ENCODE peak calls at places on chromosome 6, in nine cellular contexts. One of them, this sample, is unnamed.

GRCh38 chr6:6696867-6697531 is 108.5 kb downstream of the LY86 start:
- DNase-seq in heart left ventricle: no peak
- DNase-seq in lung: peak; percentile 57
- DNase-seq in hepatocyte: peak; percentile 81
- DNase-seq in AG04449: no peak
- DNase-seq in cardiac muscle cell: peak; percentile 88
- DNase-seq in tibial nerve: no peak
- DNase-seq in CD8-positive, alpha-beta T cell: no peak
- DNase-seq in astrocyte of the cerebellum: no peak
- DNase-seq in this sample: peak; percentile 85

GRCh38 chr6:170034294-170034693 is 256.6 kb downstream of the DLL1 start:
- DNase-seq in tibial nerve: no peak
- DNase-seq in heart left ventricle: peak; percentile 63
- DNase-seq in CD8-positive, alpha-beta T cell: no peak
- DNase-seq in AG04449: no peak
- DNase-seq in astrocyte of the cerebellum: no peak
- DNase-seq in lung: no peak
- DNase-seq in cardiac muscle cell: no peak
- DNase-seq in hepatocyte: no peak
- DNase-seq in this sample: no peak

GRCh38 chr6:131792091-131792496 is 15.7 kb upstream of the ENPP1 start:
- DNase-seq in cardiac muscle cell: no peak
- DNase-seq in lung: no peak
- DNase-seq in heart left ventricle: no peak
- DNase-seq in tibial nerve: no peak
- DNase-seq in hepatocyte: no peak
- DNase-seq in CD8-positive, alpha-beta T cell: no peak
- DNase-seq in astrocyte of the cerebellum: peak; percentile 39
- DNase-seq in AG04449: no peak
- DNase-seq in this sample: peak; percentile 38

GRCh38 chr6:13700232-13700631 is 11.4 kb downstream of the RANBP9 start:
- DNase-seq in heart left ventricle: no peak
- DNase-seq in lung: no peak
- DNase-seq in CD8-positive, alpha-beta T cell: no peak
- DNase-seq in tibial nerve: no peak
- DNase-seq in astrocyte of the cerebellum: no peak
- DNase-seq in AG04449: no peak
- DNase-seq in hepatocyte: no peak
- DNase-seq in cardiac muscle cell: no peak
- DNase-seq in this sample: no peak

GRCh38 chr6:133502451-133503259 is 261.5 kb downstream of the EYA4 start:
- DNase-seq in CD8-positive, alpha-beta T cell: no peak
- DNase-seq in lung: no peak
- DNase-seq in tibial nerve: no peak
- DNase-seq in hepatocyte: peak; percentile 15
- DNase-seq in astrocyte of the cerebellum: peak; percentile 98
- DNase-seq in AG04449: peak; percentile 90
- DNase-seq in heart left ventricle: no peak
- DNase-seq in cardiac muscle cell: peak; percentile 10
- DNase-seq in this sample: peak; percentile 92

GRCh38 chr6:17957904-17958303 is 29.5 kb downstream of the KIF13A start:
- DNase-seq in CD8-positive, alpha-beta T cell: no peak
- DNase-seq in astrocyte of the cerebellum: no peak
- DNase-seq in hepatocyte: no peak
- DNase-seq in cardiac muscle cell: no peak
- DNase-seq in heart left ventricle: no peak
- DNase-seq in lung: no peak
- DNase-seq in tibial nerve: no peak
- DNase-seq in AG04449: no peak
- DNase-seq in this sample: no peak

GRCh38 chr6:113596477-113596876 is 260.7 kb upstream of the MARCKS start:
- DNase-seq in cardiac muscle cell: no peak
- DNase-seq in tibial nerve: no peak
- DNase-seq in CD8-positive, alpha-beta T cell: no peak
- DNase-seq in astrocyte of the cerebellum: no peak
- DNase-seq in hepatocyte: no peak
- DNase-seq in lung: no peak
- DNase-seq in heart left ventricle: no peak
- DNase-seq in AG04449: no peak
- DNase-seq in this sample: no peak

GRCh38 chr6:130503146-130503545 is 137.3 kb downstream of the TMEM200A start:
- DNase-seq in cardiac muscle cell: no peak
- DNase-seq in CD8-positive, alpha-beta T cell: no peak
- DNase-seq in astrocyte of the cerebellum: peak; percentile 28
- DNase-seq in lung: no peak
- DNase-seq in AG04449: peak; percentile 28
- DNase-seq in tibial nerve: no peak
- DNase-seq in heart left ventricle: no peak
- DNase-seq in hepatocyte: no peak
- DNase-seq in this sample: peak; percentile 46

GRCh38 chr6:31728767-31729514 is at the start of gene DDAH2:
- DNase-seq in tibial nerve: no peak
- DNase-seq in heart left ventricle: no peak
- DNase-seq in hepatocyte: peak; percentile 31
- DNase-seq in AG04449: no peak
- DNase-seq in cardiac muscle cell: no peak
- DNase-seq in CD8-positive, alpha-beta T cell: no peak
- DNase-seq in lung: no peak
- DNase-seq in astrocyte of the cerebellum: no peak
- DNase-seq in this sample: no peak

GRCh38 chr6:170127151-170127550 is 163.7 kb downstream of the DLL1 start:
- DNase-seq in tibial nerve: no peak
- DNase-seq in heart left ventricle: no peak
- DNase-seq in CD8-positive, alpha-beta T cell: no peak
- DNase-seq in hepatocyte: peak; percentile 2
- DNase-seq in lung: no peak
- DNase-seq in AG04449: no peak
- DNase-seq in cardiac muscle cell: no peak
- DNase-seq in astrocyte of the cerebellum: no peak
- DNase-seq in this sample: no peak

GRCh38 chr6:128068110-128068460 is 167.2 kb upstream of the THEMIS start:
- DNase-seq in astrocyte of the cerebellum: no peak
- DNase-seq in CD8-positive, alpha-beta T cell: no peak
- DNase-seq in hepatocyte: no peak
- DNase-seq in cardiac muscle cell: peak; percentile 25
- DNase-seq in heart left ventricle: peak; percentile 68
- DNase-seq in AG04449: no peak
- DNase-seq in lung: no peak
- DNase-seq in tibial nerve: no peak
- DNase-seq in this sample: no peak

GRCh38 chr6:149372062-149372461 is 28.0 kb upstream of the SUMO4 start:
- DNase-seq in heart left ventricle: no peak
- DNase-seq in tibial nerve: no peak
- DNase-seq in cardiac muscle cell: no peak
- DNase-seq in lung: no peak
- DNase-seq in astrocyte of the cerebellum: no peak
- DNase-seq in AG04449: no peak
- DNase-seq in hepatocyte: no peak
- DNase-seq in CD8-positive, alpha-beta T cell: no peak
- DNase-seq in this sample: no peak

GRCh38 chr6:110053395-110054240 is 75.5 kb downstream of the GPR6 start:
- DNase-seq in AG04449: peak; percentile 19
- DNase-seq in hepatocyte: peak; percentile 76
- DNase-seq in cardiac muscle cell: peak; percentile 62
- DNase-seq in lung: no peak
- DNase-seq in tibial nerve: no peak
- DNase-seq in astrocyte of the cerebellum: peak; percentile 41
- DNase-seq in heart left ventricle: no peak
- DNase-seq in CD8-positive, alpha-beta T cell: no peak
- DNase-seq in this sample: peak; percentile 48

GRCh38 chr6:13075491-13075845 is 252.9 kb downstream of the TBC1D7 start:
- DNase-seq in AG04449: no peak
- DNase-seq in CD8-positive, alpha-beta T cell: no peak
- DNase-seq in cardiac muscle cell: peak; percentile 35
- DNase-seq in hepatocyte: no peak
- DNase-seq in astrocyte of the cerebellum: no peak
- DNase-seq in heart left ventricle: no peak
- DNase-seq in lung: no peak
- DNase-seq in tibial nerve: no peak
- DNase-seq in this sample: no peak

GRCh38 chr6:148263010-148263409 is 79.6 kb upstream of the SASH1 start:
- DNase-seq in cardiac muscle cell: no peak
- DNase-seq in astrocyte of the cerebellum: no peak
- DNase-seq in CD8-positive, alpha-beta T cell: no peak
- DNase-seq in heart left ventricle: no peak
- DNase-seq in tibial nerve: no peak
- DNase-seq in hepatocyte: no peak
- DNase-seq in lung: peak; percentile 34
- DNase-seq in AG04449: no peak
- DNase-seq in this sample: peak; percentile 80
- TF ChIP-seq CTCF in cardiac muscle cell: no peak
- TF ChIP-seq CTCF in astrocyte of the cerebellum: no peak
- TF ChIP-seq CTCF in CD8-positive, alpha-beta T cell: no peak
- TF ChIP-seq CTCF in heart left ventricle: no peak
- TF ChIP-seq CTCF in tibial nerve: no peak
- TF ChIP-seq CTCF in hepatocyte: no peak
- TF ChIP-seq CTCF in lung: no peak
- TF ChIP-seq CTCF in AG04449: no peak
- TF ChIP-seq CTCF in this sample: no peak

GRCh38 chr6:157551041-157551832 is 170.2 kb downstream of the ZDHHC14 start:
- DNase-seq in AG04449: no peak
- DNase-seq in astrocyte of the cerebellum: no peak
- DNase-seq in lung: no peak
- DNase-seq in cardiac muscle cell: no peak
- DNase-seq in tibial nerve: no peak
- DNase-seq in hepatocyte: no peak
- DNase-seq in heart left ventricle: no peak
- DNase-seq in CD8-positive, alpha-beta T cell: no peak
- DNase-seq in this sample: peak; percentile 83
- H3K4me3 ChIP-seq in AG04449: no peak overlapping the region
- H3K4me3 ChIP-seq in astrocyte of the cerebellum: no peak overlapping the region
- H3K4me3 ChIP-seq in lung: no peak overlapping the region
- H3K4me3 ChIP-seq in cardiac muscle cell: no peak overlapping the region
- H3K4me3 ChIP-seq in tibial nerve: no peak overlapping the region
- H3K4me3 ChIP-seq in hepatocyte: no peak overlapping the region
- H3K4me3 ChIP-seq in heart left ventricle: no peak overlapping the region
- H3K4me3 ChIP-seq in CD8-positive, alpha-beta T cell: no peak overlapping the region
- H3K4me3 ChIP-seq in this sample: no peak overlapping the region

GRCh38 chr6:143174516-143174915 is 113.8 kb downstream of the AIG1 start:
- DNase-seq in cardiac muscle cell: no peak
- DNase-seq in AG04449: no peak
- DNase-seq in lung: no peak
- DNase-seq in CD8-positive, alpha-beta T cell: no peak
- DNase-seq in heart left ventricle: no peak
- DNase-seq in tibial nerve: no peak
- DNase-seq in hepatocyte: no peak
- DNase-seq in astrocyte of the cerebellum: no peak
- DNase-seq in this sample: no peak

GRCh38 chr6:143177706-143178105 is 117.0 kb downstream of the AIG1 start:
- DNase-seq in tibial nerve: no peak
- DNase-seq in heart left ventricle: no peak
- DNase-seq in hepatocyte: no peak
- DNase-seq in CD8-positive, alpha-beta T cell: no peak
- DNase-seq in AG04449: no peak
- DNase-seq in cardiac muscle cell: no peak
- DNase-seq in astrocyte of the cerebellum: no peak
- DNase-seq in lung: no peak
- DNase-seq in this sample: no peak

GRCh38 chr6:143174951-143175350 is 114.3 kb downstream of the AIG1 start:
- DNase-seq in hepatocyte: no peak
- DNase-seq in heart left ventricle: no peak
- DNase-seq in AG04449: no peak
- DNase-seq in tibial nerve: no peak
- DNase-seq in lung: no peak
- DNase-seq in astrocyte of the cerebellum: no peak
- DNase-seq in cardiac muscle cell: no peak
- DNase-seq in CD8-positive, alpha-beta T cell: no peak
- DNase-seq in this sample: no peak

GRCh38 chr6:143179096-143179495 is 118.4 kb downstream of the AIG1 start:
- DNase-seq in lung: no peak
- DNase-seq in AG04449: no peak
- DNase-seq in heart left ventricle: no peak
- DNase-seq in cardiac muscle cell: no peak
- DNase-seq in tibial nerve: no peak
- DNase-seq in CD8-positive, alpha-beta T cell: no peak
- DNase-seq in astrocyte of the cerebellum: no peak
- DNase-seq in hepatocyte: no peak
- DNase-seq in this sample: no peak

DNA sequence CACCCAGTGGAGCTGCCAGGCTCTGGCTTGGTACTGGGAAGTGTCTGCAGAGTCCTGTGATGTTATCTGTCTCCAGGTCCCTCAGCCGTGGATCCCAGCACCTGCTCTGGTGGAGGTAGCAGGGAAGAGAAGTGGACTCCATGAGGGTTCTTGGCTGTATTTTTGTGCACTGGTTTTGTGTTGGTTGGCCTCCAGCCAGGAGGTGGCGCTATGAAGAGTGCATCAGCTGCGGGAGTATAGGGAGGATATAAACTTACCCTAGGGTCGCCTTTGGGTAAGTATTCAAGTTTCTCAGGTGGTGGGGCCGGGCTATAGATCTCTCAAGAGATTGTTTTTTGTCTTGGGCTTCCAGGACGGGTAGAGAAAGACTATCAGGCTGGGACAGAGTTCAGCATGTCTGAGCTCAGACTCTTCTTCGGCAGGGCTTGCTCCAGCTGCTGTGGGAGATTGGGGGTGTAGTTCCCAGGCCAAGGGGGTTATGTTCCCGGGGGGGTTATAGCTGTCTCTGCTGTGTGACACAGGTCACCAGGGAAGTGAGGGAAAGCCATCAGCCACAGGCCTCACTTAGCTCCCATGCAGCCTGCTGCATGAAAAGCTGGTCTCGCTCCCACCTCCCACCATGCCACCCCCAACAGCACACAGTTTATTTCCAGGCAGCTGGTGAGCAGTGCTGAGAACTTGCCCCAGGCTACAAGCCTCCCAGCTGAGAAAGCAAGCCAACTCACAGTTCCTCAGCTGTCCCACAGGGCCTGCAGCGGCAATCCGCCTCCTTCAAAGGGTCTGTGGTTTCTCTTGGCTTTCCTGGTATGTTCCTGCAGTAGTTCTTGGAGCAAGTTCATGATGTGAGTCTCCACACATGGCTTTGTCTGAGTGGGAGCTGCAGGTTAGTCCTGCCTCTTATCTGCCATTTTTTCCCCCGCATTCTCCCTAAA is 115.7 kb downstream of the AIG1 start:
- DNase-seq in lung: no peak
- DNase-seq in astrocyte of the cerebellum: peak; percentile 97
- DNase-seq in heart left ventricle: no peak
- DNase-seq in AG04449: peak; percentile 94
- DNase-seq in tibial nerve: no peak
- DNase-seq in cardiac muscle cell: no peak
- DNase-seq in CD8-positive, alpha-beta T cell: no peak
- DNase-seq in hepatocyte: no peak
- DNase-seq in this sample: peak; percentile 29
- TF ChIP-seq CTCF in lung: no peak
- TF ChIP-seq CTCF in astrocyte of the cerebellum: peak; percentile 23
- TF ChIP-seq CTCF in heart left ventricle: no peak
- TF ChIP-seq CTCF in AG04449: peak; percentile 16
- TF ChIP-seq CTCF in tibial nerve: no peak
- TF ChIP-seq CTCF in cardiac muscle cell: peak; percentile 3
- TF ChIP-seq CTCF in CD8-positive, alpha-beta T cell: no peak
- TF ChIP-seq CTCF in hepatocyte: no peak
- TF ChIP-seq CTCF in this sample: no peak

DNA sequence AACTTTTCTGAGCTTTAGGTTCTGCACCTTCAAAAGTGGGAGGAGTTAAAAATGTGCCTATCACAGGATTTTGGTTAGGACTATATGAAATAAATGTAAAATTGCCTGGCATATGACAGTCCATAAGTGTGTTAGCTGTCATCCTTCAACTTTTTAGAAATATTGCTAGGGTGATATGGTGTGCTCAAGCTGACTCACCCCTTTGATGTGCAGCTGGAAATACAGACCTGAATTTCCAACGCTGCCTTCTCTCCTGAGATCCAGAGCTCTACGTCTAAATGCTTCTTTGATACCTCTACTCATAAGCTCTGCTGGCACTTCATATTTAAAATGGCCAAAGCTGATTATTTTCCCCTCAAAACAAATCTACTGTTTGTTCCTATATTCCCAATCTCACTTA is 2.7 kb downstream of the SLC35B3 start:
- DNase-seq in astrocyte of the cerebellum: no peak
- DNase-seq in CD8-positive, alpha-beta T cell: no peak
- DNase-seq in tibial nerve: no peak
- DNase-seq in cardiac muscle cell: no peak
- DNase-seq in lung: no peak
- DNase-seq in heart left ventricle: no peak
- DNase-seq in hepatocyte: no peak
- DNase-seq in AG04449: no peak
- DNase-seq in this sample: no peak
- H3K4me3 ChIP-seq in astrocyte of the cerebellum: no peak overlapping the region
- H3K4me3 ChIP-seq in CD8-positive, alpha-beta T cell: no peak overlapping the region
- H3K4me3 ChIP-seq in tibial nerve: no peak overlapping the region
- H3K4me3 ChIP-seq in cardiac muscle cell: no peak overlapping the region
- H3K4me3 ChIP-seq in lung: no peak overlapping the region
- H3K4me3 ChIP-seq in heart left ventricle: no peak overlapping the region
- H3K4me3 ChIP-seq in hepatocyte: no peak overlapping the region
- H3K4me3 ChIP-seq in AG04449: no peak overlapping the region
- H3K4me3 ChIP-seq in this sample: no peak overlapping the region